ENCODE peak calls at places on chromosome 5, in four cellular contexts. B, K, V and S are unnamed samples.

GRCh38 chr5:90290648-90291047 is 118.9 kb downstream of the CETN3 start:
- DNase-seq in K (no peak), V (no peak), B (no peak), S (no peak)

GRCh38 chr5:173341911-173342535 is 13.8 kb upstream of the STC2 start:
- DNase-seq in K (no peak), B (no peak), V (no peak), S (no peak)

GRCh38 chr5:14760548-14761002 is 96.1 kb downstream of the OTULIN start:
- DNase-seq in K (no peak), V (no peak), B (no peak), S (no peak)

GRCh38 chr5:92749943-92750342 is 831.1 kb downstream of the NR2F1-AS1 start:
- DNase-seq in K (no peak), B (peak), V (peak), S (peak)

GRCh38 chr5:52945040-52945439 is 44.1 kb upstream of the ITGA2 start:
- DNase-seq in K (no peak), V (no peak), B (no peak), S (no peak)

GRCh38 chr5:90438100-90438499 is 28.5 kb upstream of the CETN3 start:
- DNase-seq in B (no peak), V (no peak), K (no peak), S (no peak)

GRCh38 chr5:144697847-144698262 is 527.2 kb downstream of the KCTD16 start:
- DNase-seq in K (no peak), B (peak), V (peak), S (peak)

GRCh38 chr5:61933787-61934626 is 372.0 kb upstream of the KIF2A start:
- DNase-seq in B (peak), K (peak), V (peak), S (peak)

GRCh38 chr5:113040672-113041071 is 64.1 kb downstream of the DCP2 start:
- DNase-seq in B (no peak), K (no peak), V (no peak), S (no peak)

GRCh38 chr5:91521313-91521712 is 138.2 kb upstream of the ARRDC3 start:
- DNase-seq in K (no peak), B (peak), V (no peak), S (peak)

GRCh38 chr5:55603947-55604346 is 69.2 kb upstream of the PLPP1 start:
- DNase-seq in B (no peak), K (no peak), V (peak), S (peak)

GRCh38 chr5:95728494-95729114 is 2.5 kb upstream of the RHOBTB3 start:
- DNase-seq in K (no peak), V (no peak), B (peak), S (peak)

GRCh38 chr5:95731571-95732554 is 727 bp downstream of the RHOBTB3 start:
- DNase-seq in V (peak), K (peak), B (peak), S (peak)

GRCh38 chr5:95730730-95731570 is at the start of gene RHOBTB3:
- DNase-seq in B (peak), K (peak), V (peak), S (peak)

GRCh38 chr5:95729115-95730010 is 1.8 kb upstream of the RHOBTB3 start:
- DNase-seq in V (no peak), B (no peak), K (no peak), S (no peak)

DNA sequence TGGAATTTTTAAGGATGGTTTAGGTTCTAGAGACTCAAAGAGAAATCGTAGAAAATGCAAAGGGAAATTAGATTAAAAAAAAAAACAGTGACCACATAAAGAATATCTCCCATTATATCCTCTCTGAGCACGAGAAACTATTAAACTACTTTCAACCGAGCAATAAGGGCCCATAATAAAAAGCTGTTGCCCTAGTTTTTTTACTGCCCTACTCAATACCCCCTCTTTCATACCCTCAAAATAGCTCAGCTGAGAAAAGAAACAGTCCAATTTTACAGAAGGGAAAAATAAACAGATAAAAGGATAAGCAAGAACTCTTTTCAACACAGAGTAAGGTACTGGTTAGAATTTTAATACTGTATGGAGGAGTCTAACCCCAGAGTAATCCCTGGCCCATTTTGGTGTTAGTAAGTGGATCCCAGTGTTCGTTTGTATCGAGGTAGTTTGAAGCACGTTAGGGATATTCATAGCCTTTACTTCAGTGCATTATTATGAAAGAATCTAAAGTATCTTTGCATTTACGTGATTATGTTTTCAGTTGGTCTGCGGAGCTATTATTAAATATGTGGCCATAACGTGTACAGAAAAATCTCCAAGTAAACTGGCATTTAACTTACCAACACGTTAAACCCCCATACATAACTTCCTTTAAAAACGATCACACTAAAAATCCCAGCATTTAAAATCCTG is 980 bp upstream of the RHOBTB3 start:
- DNase-seq in B (no peak), K (no peak), V (no peak), S (no peak)
- H3K4me3 ChIP-seq in B (no peak), K (peak), V (peak), S (no peak)

GRCh38 chr5:161851691-161852299 is 3.9 kb downstream of the GABRA1 start:
- DNase-seq in K (no peak), B (no peak), V (peak), S (peak)
- TF ChIP-seq CTCF in K (no peak), B (peak), V (peak), S (peak)

GRCh38 chr5:160169326-160169725 is 50.1 kb upstream of the PWWP2A start:
- DNase-seq in B (no peak), V (no peak), K (no peak), S (peak)
- H3K4me3 ChIP-seq in B (no peak), V (no peak), K (no peak), S (no peak)

DNA sequence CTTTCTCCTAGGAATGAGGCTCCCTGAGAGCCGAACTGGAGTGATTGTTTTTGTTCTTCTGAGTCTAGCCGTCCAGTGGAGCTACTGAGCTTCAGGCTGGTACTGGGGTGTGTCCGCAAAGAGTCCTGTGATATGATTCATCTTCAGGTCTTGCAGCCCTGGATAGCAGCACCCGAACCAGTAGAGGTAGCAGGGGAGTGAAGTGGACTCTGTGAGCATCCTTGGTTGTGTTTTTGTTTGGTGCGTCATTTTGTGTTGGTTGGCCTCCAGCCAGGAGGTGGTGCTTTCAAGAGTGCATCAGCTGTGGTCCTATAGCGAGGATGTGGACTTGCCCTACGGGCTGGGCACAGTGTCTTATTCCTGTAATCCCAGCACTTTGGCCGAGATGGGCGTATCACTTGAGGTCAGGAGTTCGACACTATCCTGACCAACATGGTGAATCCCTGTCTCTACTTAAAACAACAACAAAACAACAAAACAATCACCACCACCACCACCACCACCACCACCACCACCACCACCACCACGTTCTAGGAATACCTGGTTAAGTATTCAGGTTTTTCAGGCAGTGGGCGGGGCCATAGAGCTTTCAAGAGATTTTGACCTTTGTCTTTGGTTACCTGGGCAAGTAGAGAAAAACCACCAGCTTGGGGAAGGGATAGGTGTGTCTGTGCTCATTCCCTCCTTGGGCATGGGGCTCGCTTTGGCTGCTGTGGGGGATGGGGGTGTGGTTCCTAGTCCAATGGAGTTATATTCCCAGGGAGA is 154.0 kb downstream of the WDR70 start:
- DNase-seq in B (peak), K (no peak), V (peak), S (peak)
- TF ChIP-seq CTCF in B (no peak), K (no peak), V (no peak), S (no peak)

GRCh38 chr5:158874814-158875213 is 224.9 kb downstream of the EBF1 start:
- DNase-seq in V (no peak), K (no peak), B (no peak), S (no peak)
- H3K4me3 ChIP-seq in V (no peak), K (no peak), B (no peak), S (no peak)

DNA sequence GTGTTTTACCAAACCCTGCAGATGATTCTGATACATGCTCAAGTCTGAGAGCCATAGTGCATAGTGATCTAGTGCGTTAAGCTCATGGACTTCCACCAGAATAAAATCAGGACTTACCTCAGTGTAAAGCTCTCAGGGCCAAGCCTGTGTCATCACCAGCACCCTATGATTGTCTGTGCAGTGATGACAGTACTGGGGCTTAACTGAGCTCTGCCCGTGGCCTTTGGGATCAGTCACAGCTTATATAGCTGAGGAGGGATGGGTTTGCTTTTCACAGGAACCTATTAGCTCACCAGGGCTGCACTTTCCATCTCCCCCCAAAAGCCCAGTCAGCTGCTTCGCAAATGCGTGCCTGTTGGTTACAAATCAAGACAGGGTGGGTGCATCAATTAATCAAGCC is 246.9 kb downstream of the NR3C1 start:
- DNase-seq in B (no peak), K (peak), V (no peak), S (no peak)
- TF ChIP-seq CTCF in B (no peak), K (no peak), V (no peak), S (no peak)

DNA sequence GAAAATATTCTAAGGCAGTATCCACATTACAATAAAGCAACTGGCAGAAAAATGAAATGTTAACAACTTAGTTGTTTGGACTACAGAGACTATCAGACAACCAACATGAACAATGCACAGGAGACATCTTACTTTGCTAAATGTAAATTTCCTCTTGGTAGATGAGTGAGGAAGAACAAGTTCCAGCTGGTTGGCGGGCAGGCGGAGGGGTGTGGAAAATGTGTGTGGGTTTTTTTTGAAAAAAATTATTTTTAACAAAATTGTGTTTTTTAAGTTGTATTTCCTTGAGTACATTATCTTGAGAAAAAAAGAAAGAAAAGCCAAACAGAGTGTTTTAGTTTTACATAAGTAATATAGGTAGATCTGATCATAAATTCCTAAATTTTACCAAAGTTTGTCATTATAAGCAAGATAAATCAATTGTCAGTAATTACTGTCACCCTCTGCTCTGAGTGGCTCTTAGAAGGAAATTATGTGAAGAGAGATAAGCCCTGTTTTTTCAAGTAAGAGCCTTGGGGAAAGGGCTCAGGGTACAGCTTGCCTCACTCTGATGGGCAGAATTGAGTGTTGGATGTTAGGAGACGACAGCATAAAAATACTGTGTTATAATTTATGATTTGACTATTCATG is 42.5 kb downstream of the TMEM167A start:
- DNase-seq in B (no peak), K (no peak), V (no peak), S (no peak)
- H3K4me3 ChIP-seq in B (no peak), K (no peak), V (no peak), S (no peak)

GRCh38 chr5:36494756-36495637 is 111.4 kb upstream of the SLC1A3 start:
- DNase-seq in K (no peak), B (peak), V (no peak), S (peak)

GRCh38 chr5:36489505-36489904 is 116.9 kb upstream of the SLC1A3 start:
- DNase-seq in V (no peak), B (no peak), K (no peak), S (no peak)

GRCh38 chr5:36492998-36493655 is 113.3 kb upstream of the SLC1A3 start:
- DNase-seq in V (no peak), K (no peak), B (peak), S (peak)

GRCh38 chr5:36494028-36494427 is 112.4 kb upstream of the SLC1A3 start:
- DNase-seq in B (no peak), K (no peak), V (no peak), S (peak)

GRCh38 chr5:36491860-36492259 is 114.5 kb upstream of the SLC1A3 start:
- DNase-seq in B (no peak), V (no peak), K (peak), S (no peak)
- TF ChIP-seq CTCF in B (no peak), V (no peak), K (no peak), S (no peak)